ENCODE peak calls at places on chromosome 15, in five cellular contexts. O is K562, U is HCT116, Z is NT2/D1, E is HepG2. W is an unnamed sample.

GRCh38 chr15:92877000-92877399 is 23.1 kb upstream of the CHD2 start:
- DNase-seq in O (peak; percentile 42), U (no peak), Z (no peak), E (peak; percentile 75), W (no peak)

GRCh38 chr15:48565560-48566482 is 79.7 kb downstream of the FBN1 start:
- DNase-seq in O (no peak), U (no peak), Z (no peak), E (no peak), W (no peak)

GRCh38 chr15:77187751-77188464 is 117.0 kb upstream of the TSPAN3 start:
- DNase-seq in O (peak; percentile 20), U (no peak), Z (no peak), E (no peak), W (no peak)

GRCh38 chr15:52019394-52020252 is 604 bp downstream of the MAPK6 start:
- DNase-seq in O (peak; percentile 85), U (no peak), Z (no peak), E (peak; percentile 75), W (peak; percentile 96)

GRCh38 chr15:40155270-40155910 is 5.5 kb upstream of the BUB1B start:
- DNase-seq in O (no peak), U (no peak), Z (no peak), E (no peak), W (no peak)

GRCh38 chr15:69926721-69927120 is 171.0 kb downstream of the TLE3 start:
- DNase-seq in O (no peak), U (no peak), Z (no peak), E (no peak), W (no peak)

GRCh38 chr15:60021589-60022378 is 17.7 kb downstream of the FOXB1 start:
- DNase-seq in O (no peak), U (no peak), Z (no peak), E (no peak), W (no peak)

GRCh38 chr15:29538110-29538509 is 268.5 kb upstream of the NSMCE3 start:
- DNase-seq in O (no peak), U (no peak), Z (no peak), E (no peak), W (no peak)

GRCh38 chr15:50298340-50298739 is 32.8 kb upstream of the HDC start:
- DNase-seq in O (no peak), U (no peak), Z (no peak), E (no peak), W (no peak)

GRCh38 chr15:33871911-33872760 is 96.2 kb upstream of the CHRM5 start:
- DNase-seq in O (no peak), U (no peak), Z (no peak), E (no peak), W (peak; percentile 57)

GRCh38 chr15:63389902-63390301 is 8.3 kb upstream of the CA12 start:
- DNase-seq in O (peak; percentile 50), U (peak; percentile 34), Z (no peak), E (peak; percentile 23), W (no peak)

GRCh38 chr15:96296264-96296663 is 34.2 kb upstream of the NR2F2 start:
- DNase-seq in O (peak; percentile 31), U (no peak), Z (no peak), E (no peak), W (no peak)

GRCh38 chr15:73950479-73951043 is 24.3 kb downstream of the LOXL1 start:
- DNase-seq in O (no peak), U (no peak), Z (no peak), E (no peak), W (no peak)

DNA sequence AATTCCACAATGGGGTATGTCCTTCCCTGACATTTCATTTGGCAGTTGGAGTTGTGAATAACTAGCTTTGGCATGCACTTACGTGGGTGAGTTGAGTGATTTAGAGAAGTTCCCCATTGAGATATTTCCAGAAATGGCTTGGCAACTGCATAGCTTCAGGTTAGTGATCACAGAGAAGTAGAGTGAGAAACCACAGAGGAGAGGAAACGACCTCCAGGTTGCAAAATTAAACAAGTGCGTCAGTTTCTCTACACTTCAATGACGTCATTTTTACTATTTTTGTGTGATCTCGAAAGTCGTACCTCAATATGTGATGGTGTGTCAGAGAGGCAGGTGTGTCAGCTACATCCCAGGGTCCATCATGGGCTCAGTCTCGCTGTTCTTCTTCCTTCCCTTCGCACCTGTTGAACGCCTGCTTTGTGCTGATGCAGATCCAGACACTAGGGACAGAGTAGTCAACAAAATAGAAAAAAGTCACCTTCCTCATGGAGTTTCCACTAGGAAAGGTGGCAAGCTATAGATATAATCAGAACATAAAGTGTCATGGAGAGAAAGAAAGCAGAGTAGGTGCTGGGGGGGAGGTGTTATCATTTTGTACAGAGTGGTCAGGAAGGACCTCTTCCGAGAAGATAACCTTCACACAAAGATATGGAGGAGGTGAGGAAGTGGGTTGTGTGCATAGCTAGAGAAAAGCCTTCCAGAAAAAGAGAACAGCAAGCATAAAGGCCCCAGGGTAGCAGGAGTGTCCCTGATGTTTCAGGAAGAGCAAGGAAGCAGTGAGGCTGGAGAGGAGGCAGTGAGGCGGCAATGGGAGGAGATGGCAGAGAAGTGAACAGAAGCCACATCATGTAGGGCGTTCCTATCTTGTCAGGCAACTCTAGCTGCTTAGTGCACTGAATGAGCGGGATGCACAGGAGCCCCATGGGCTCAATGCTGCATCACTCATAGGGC is 75.6 kb downstream of the MCTP2 start:
- DNase-seq in O (no peak), U (no peak), Z (no peak), E (no peak), W (no peak)
- TF ChIP-seq YY1 in O (no peak), U (no peak), Z (no peak), E (no peak), W (no peak)

DNA sequence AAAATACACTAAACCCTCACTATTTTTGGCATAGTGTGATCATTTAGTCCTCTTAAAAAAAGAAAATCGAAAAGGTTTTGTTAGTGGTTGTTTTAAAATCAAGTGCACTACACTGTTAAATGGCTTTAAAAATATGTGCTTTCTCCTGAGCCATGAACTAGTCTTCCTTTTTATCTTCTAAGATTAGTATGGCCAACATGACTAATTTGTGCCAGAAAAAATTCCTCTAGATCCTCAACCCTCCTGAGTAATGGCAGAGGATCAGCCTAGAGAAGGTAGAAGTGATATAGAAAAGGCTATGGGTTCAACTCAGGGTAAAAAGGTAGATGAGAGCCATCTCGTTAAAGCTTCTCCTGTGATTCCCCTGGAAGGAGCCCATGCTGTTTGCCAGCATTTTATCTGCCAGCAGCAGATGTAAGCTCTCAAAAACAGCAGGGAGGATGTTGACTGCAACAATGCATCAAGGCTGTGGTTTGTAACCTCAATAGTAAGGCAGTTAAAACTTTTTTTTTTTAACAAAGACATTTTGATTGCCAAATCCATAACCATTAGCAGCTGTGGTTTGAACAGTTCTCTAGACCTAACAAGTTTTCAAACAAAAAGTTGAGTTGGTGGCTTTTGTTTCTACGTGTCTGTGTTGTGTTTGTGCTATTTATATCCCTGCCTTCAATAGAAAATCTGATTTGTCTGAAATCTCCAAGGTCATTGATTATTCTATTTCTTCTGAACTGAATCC is 30.2 kb upstream of the ZNF609 start:
- DNase-seq in O (peak; percentile 80), U (no peak), Z (peak; percentile 91), E (no peak), W (no peak)
- TF ChIP-seq YY1 in O (peak; percentile 38), U (no peak), Z (no peak), E (no peak), W (no peak)

DNA sequence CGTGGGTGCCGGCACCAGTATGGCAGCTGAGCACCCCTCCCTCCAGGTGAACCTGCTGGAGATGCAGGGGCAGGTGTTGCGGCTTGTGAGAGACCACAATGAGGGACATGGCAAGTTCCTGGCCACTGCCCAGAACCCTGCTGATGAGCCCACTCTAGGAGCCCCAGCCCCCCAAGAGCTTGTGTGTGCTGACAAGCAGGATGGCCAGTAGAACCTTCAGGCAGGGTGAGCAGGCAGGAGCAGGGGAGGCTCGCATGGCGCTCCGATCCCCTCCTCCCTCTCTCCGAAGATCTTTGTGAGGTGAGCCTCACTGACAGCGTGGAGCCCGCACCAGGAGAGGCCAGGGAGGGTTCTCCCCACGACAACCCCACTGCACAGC is 29.8 kb downstream of the NGRN start:
- DNase-seq in O (no peak), U (no peak), Z (no peak), E (no peak), W (no peak)
- TF ChIP-seq YY1 in O (no peak), U (no peak), Z (no peak), E (no peak), W (no peak)

GRCh38 chr15:99096894-99097426 is 7.9 kb upstream of the SYNM start:
- DNase-seq in O (no peak), U (no peak), Z (no peak), E (no peak), W (no peak)

GRCh38 chr15:99095626-99096025 is 9.3 kb upstream of the SYNM start:
- DNase-seq in O (no peak), U (no peak), Z (peak; percentile 28), E (no peak), W (no peak)

GRCh38 chr15:99097441-99098410 is 7.2 kb upstream of the SYNM start:
- DNase-seq in O (no peak), U (no peak), Z (no peak), E (no peak), W (no peak)

GRCh38 chr15:99098426-99098825 is 6.5 kb upstream of the SYNM start:
- DNase-seq in O (no peak), U (no peak), Z (no peak), E (no peak), W (no peak)

GRCh38 chr15:99096173-99096893 is 8.5 kb upstream of the SYNM start:
- DNase-seq in O (no peak), U (no peak), Z (no peak), E (no peak), W (no peak)
- TF ChIP-seq YY1 in O (no peak), U (no peak), Z (no peak), E (no peak), W (no peak)